ENCODE peak calls at places on chromosomes 6 and 20, in six cellular contexts. One of them, this sample, is unnamed.
A peak's percentile ranks its signal among the peaks of the same experiment; 100 is the strongest.

GRCh38 chr6:138371452-138371711 is 6.3 kb upstream of the SMIM28 start:
- DNase-seq in GM23248: no peak
- DNase-seq in neural progenitor cell: no peak
- DNase-seq in PC-3: no peak
- DNase-seq in SK-N-SH: no peak
- DNase-seq in MM.1S: no peak
- DNase-seq in this sample: no peak

GRCh38 chr20:61536671-61537070 is 284.6 kb downstream of the CDH4 start:
- DNase-seq in GM23248: no peak
- DNase-seq in neural progenitor cell: no peak
- DNase-seq in PC-3: no peak
- DNase-seq in SK-N-SH: no peak
- DNase-seq in MM.1S: no peak
- DNase-seq in this sample: no peak

GRCh38 chr6:17768388-17768787 is 61.7 kb upstream of the NUP153 start:
- DNase-seq in GM23248: peak; percentile 38
- DNase-seq in neural progenitor cell: peak; percentile 52
- DNase-seq in PC-3: peak; percentile 29
- DNase-seq in SK-N-SH: no peak
- DNase-seq in MM.1S: no peak
- DNase-seq in this sample: peak; percentile 43

GRCh38 chr20:48752963-48753362 is 74.8 kb downstream of the PREX1 start:
- DNase-seq in GM23248: no peak
- DNase-seq in neural progenitor cell: no peak
- DNase-seq in PC-3: no peak
- DNase-seq in SK-N-SH: no peak
- DNase-seq in MM.1S: no peak
- DNase-seq in this sample: no peak

GRCh38 chr6:82143041-82143481 is 104.5 kb downstream of the IBTK start:
- DNase-seq in GM23248: peak; percentile 90
- DNase-seq in neural progenitor cell: no peak
- DNase-seq in PC-3: no peak
- DNase-seq in SK-N-SH: no peak
- DNase-seq in MM.1S: no peak
- DNase-seq in this sample: no peak

GRCh38 chr6:26521485-26522391 is 16.4 kb upstream of the HMGN4 start:
- DNase-seq in GM23248: peak; percentile 85
- DNase-seq in neural progenitor cell: peak; percentile 91
- DNase-seq in PC-3: peak; percentile 38
- DNase-seq in SK-N-SH: peak; percentile 73
- DNase-seq in MM.1S: peak; percentile 83
- DNase-seq in this sample: peak; percentile 86

GRCh38 chr6:1390071-1390804 is 862 bp downstream of the FOXF2 start:
- DNase-seq in GM23248: peak; percentile 82
- DNase-seq in neural progenitor cell: peak; percentile 76
- DNase-seq in PC-3: no peak
- DNase-seq in SK-N-SH: no peak
- DNase-seq in MM.1S: no peak
- DNase-seq in this sample: peak; percentile 63

GRCh38 chr6:69796081-69796626 is 656 bp downstream of the LMBRD1 start:
- DNase-seq in GM23248: peak; percentile 62
- DNase-seq in neural progenitor cell: peak; percentile 65
- DNase-seq in PC-3: peak; percentile 62
- DNase-seq in SK-N-SH: no peak
- DNase-seq in MM.1S: peak; percentile 81
- DNase-seq in this sample: peak; percentile 87

GRCh38 chr6:83696674-83697073 is 12.2 kb downstream of the SNAP91 start:
- DNase-seq in GM23248: no peak
- DNase-seq in neural progenitor cell: no peak
- DNase-seq in PC-3: peak; percentile 39
- DNase-seq in SK-N-SH: no peak
- DNase-seq in MM.1S: no peak
- DNase-seq in this sample: no peak

GRCh38 chr20:59564171-59564570 is 40.2 kb upstream of the PHACTR3 start:
- DNase-seq in GM23248: no peak
- DNase-seq in neural progenitor cell: no peak
- DNase-seq in PC-3: no peak
- DNase-seq in SK-N-SH: peak; percentile 20
- DNase-seq in MM.1S: no peak
- DNase-seq in this sample: no peak

GRCh38 chr20:41004561-41005360 is 23.9 kb upstream of the TOP1 start:
- DNase-seq in GM23248: peak; percentile 52
- DNase-seq in neural progenitor cell: no peak
- DNase-seq in PC-3: peak; percentile 63
- DNase-seq in SK-N-SH: no peak
- DNase-seq in MM.1S: no peak
- DNase-seq in this sample: no peak

GRCh38 chr6:39733704-39734103 is 8.5 kb upstream of the KIF6 start:
- DNase-seq in GM23248: no peak
- DNase-seq in neural progenitor cell: no peak
- DNase-seq in PC-3: no peak
- DNase-seq in SK-N-SH: no peak
- DNase-seq in MM.1S: no peak
- DNase-seq in this sample: no peak

GRCh38 chr6:131966443-131966842 is 15.3 kb upstream of the CCN2 start:
- DNase-seq in GM23248: peak; percentile 38
- DNase-seq in neural progenitor cell: no peak
- DNase-seq in PC-3: no peak
- DNase-seq in SK-N-SH: no peak
- DNase-seq in MM.1S: no peak
- DNase-seq in this sample: no peak

GRCh38 chr6:81981812-81982211 is 229.3 kb upstream of the TENT5A start:
- DNase-seq in GM23248: peak; percentile 76
- DNase-seq in neural progenitor cell: no peak
- DNase-seq in PC-3: peak; percentile 83
- DNase-seq in SK-N-SH: no peak
- DNase-seq in MM.1S: peak; percentile 31
- DNase-seq in this sample: no peak

GRCh38 chr20:35942243-35942642 is 12.1 kb downstream of the SCAND1 start:
- DNase-seq in GM23248: no peak
- DNase-seq in neural progenitor cell: peak; percentile 84
- DNase-seq in PC-3: no peak
- DNase-seq in SK-N-SH: no peak
- DNase-seq in MM.1S: no peak
- DNase-seq in this sample: no peak

GRCh38 chr20:25408890-25409289 is 1.4 kb downstream of the GINS1 start:
- DNase-seq in GM23248: no peak
- DNase-seq in neural progenitor cell: no peak
- DNase-seq in PC-3: no peak
- DNase-seq in SK-N-SH: no peak
- DNase-seq in MM.1S: no peak
- DNase-seq in this sample: no peak

GRCh38 chr6:13065596-13065995 is 262.7 kb downstream of the TBC1D7 start:
- DNase-seq in GM23248: peak; percentile 47
- DNase-seq in neural progenitor cell: no peak
- DNase-seq in PC-3: no peak
- DNase-seq in SK-N-SH: no peak
- DNase-seq in MM.1S: no peak
- DNase-seq in this sample: no peak

GRCh38 chr6:31142356-31142755 is 3.5 kb upstream of the PSORS1C2 start:
- DNase-seq in GM23248: no peak
- DNase-seq in neural progenitor cell: no peak
- DNase-seq in PC-3: no peak
- DNase-seq in SK-N-SH: no peak
- DNase-seq in MM.1S: no peak
- DNase-seq in this sample: no peak

GRCh38 chr6:444653-445275 is 53.2 kb downstream of the IRF4 start:
- DNase-seq in GM23248: peak; percentile 24
- DNase-seq in neural progenitor cell: no peak
- DNase-seq in PC-3: no peak
- DNase-seq in SK-N-SH: no peak
- DNase-seq in MM.1S: no peak
- DNase-seq in this sample: no peak

GRCh38 chr20:9359561-9360308 is 154.7 kb upstream of the LAMP5 start:
- DNase-seq in GM23248: peak; percentile 75
- DNase-seq in neural progenitor cell: peak; percentile 60
- DNase-seq in PC-3: peak; percentile 78
- DNase-seq in SK-N-SH: peak; percentile 33
- DNase-seq in MM.1S: peak; percentile 54
- DNase-seq in this sample: peak; percentile 64

GRCh38 chr20:32189123-32189410 is 18.5 kb downstream of the PLAGL2 start:
- DNase-seq in GM23248: no peak
- DNase-seq in neural progenitor cell: no peak
- DNase-seq in PC-3: no peak
- DNase-seq in SK-N-SH: no peak
- DNase-seq in MM.1S: no peak
- DNase-seq in this sample: peak; percentile 13

GRCh38 chr6:34982424-34982852 is 93.4 kb downstream of the ANKS1A start:
- DNase-seq in GM23248: peak; percentile 60
- DNase-seq in neural progenitor cell: peak; percentile 26
- DNase-seq in PC-3: peak; percentile 45
- DNase-seq in SK-N-SH: no peak
- DNase-seq in MM.1S: no peak
- DNase-seq in this sample: no peak

GRCh38 chr20:1301031-1301529 is 27.9 kb downstream of the SDCBP2 start:
- DNase-seq in GM23248: peak; percentile 68
- DNase-seq in neural progenitor cell: peak; percentile 43
- DNase-seq in PC-3: peak; percentile 74
- DNase-seq in SK-N-SH: no peak
- DNase-seq in MM.1S: no peak
- DNase-seq in this sample: peak; percentile 33

GRCh38 chr20:19435820-19436219 is 223.4 kb downstream of the SLC24A3 start:
- DNase-seq in GM23248: no peak
- DNase-seq in neural progenitor cell: no peak
- DNase-seq in PC-3: no peak
- DNase-seq in SK-N-SH: no peak
- DNase-seq in MM.1S: no peak
- DNase-seq in this sample: no peak

GRCh38 chr6:4940416-4940815 is 63.4 kb downstream of the RPP40 start:
- DNase-seq in GM23248: no peak
- DNase-seq in neural progenitor cell: no peak
- DNase-seq in PC-3: peak; percentile 19
- DNase-seq in SK-N-SH: no peak
- DNase-seq in MM.1S: peak; percentile 76
- DNase-seq in this sample: no peak

GRCh38 chr6:90088009-90088408 is 193.7 kb downstream of the GJA10 start:
- DNase-seq in GM23248: peak; percentile 78
- DNase-seq in neural progenitor cell: no peak
- DNase-seq in PC-3: peak; percentile 75
- DNase-seq in SK-N-SH: no peak
- DNase-seq in MM.1S: no peak
- DNase-seq in this sample: no peak

GRCh38 chr20:17641520-17641964 is 40.5 kb downstream of the RRBP1 start:
- DNase-seq in GM23248: no peak
- DNase-seq in neural progenitor cell: no peak
- DNase-seq in PC-3: no peak
- DNase-seq in SK-N-SH: no peak
- DNase-seq in MM.1S: no peak
- DNase-seq in this sample: no peak

DNA sequence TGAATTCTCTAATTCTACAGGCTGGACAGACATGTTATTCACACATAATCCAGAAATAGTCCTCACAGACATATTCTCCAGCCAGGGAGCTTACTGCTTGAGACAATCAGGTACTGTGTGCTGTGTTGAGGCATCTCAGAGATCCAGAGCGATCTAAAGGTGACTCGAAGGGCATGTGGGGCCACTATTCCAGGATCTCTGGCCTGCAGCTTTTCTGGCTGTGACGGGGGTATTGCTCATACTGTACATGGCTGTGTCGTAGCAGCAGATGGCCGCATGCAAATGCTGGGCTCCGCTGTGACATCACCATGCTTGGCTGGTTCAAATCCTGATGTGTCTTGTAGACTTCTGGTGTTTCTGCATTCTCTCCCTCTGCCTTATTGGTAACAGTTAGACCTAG is 37.8 kb downstream of the CD109 start:
- DNase-seq in GM23248: peak; percentile 17
- DNase-seq in neural progenitor cell: no peak
- DNase-seq in PC-3: no peak
- DNase-seq in SK-N-SH: no peak
- DNase-seq in MM.1S: no peak
- DNase-seq in this sample: no peak
- TF ChIP-seq EZH2phosphoT487 in GM23248: no peak
- TF ChIP-seq EZH2phosphoT487 in neural progenitor cell: no peak
- TF ChIP-seq EZH2phosphoT487 in PC-3: no peak
- TF ChIP-seq EZH2phosphoT487 in SK-N-SH: no peak
- TF ChIP-seq EZH2phosphoT487 in MM.1S: no peak
- TF ChIP-seq EZH2phosphoT487 in this sample: no peak

GRCh38 chr20:4697189-4697873 is 24.4 kb upstream of the PRND start:
- DNase-seq in GM23248: no peak
- DNase-seq in neural progenitor cell: no peak
- DNase-seq in PC-3: no peak
- DNase-seq in SK-N-SH: no peak
- DNase-seq in MM.1S: no peak
- DNase-seq in this sample: no peak
- H3F3A ChIP-seq in GM23248: peaks cover 20% of the 10 kb centered on the region
- H3F3A ChIP-seq in neural progenitor cell: no peaks in the 10 kb centered on the region
- H3F3A ChIP-seq in PC-3: no peaks in the 10 kb centered on the region
- H3F3A ChIP-seq in SK-N-SH: peaks cover 26% of the 10 kb centered on the region
- H3F3A ChIP-seq in MM.1S: peaks cover 8% of the 10 kb centered on the region
- H3F3A ChIP-seq in this sample: no peaks in the 10 kb centered on the region

DNA sequence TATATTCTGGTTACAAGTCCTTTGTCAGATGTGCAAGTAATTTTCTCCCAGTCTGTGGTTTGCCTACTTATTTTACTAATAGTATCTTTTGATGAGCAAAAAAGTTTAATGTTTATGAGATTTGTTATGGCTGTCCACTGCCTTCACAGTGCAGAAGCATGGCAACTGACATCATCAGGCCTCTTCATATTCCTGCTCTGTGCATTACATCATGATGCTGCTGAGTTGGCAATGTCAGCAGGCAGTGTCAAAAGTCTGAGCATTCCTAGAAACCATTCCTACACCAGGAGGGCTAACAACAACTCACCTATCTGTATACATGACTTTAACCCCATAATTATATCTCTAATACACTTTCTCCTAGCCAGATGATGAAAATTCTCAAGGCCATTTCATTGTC is 10.8 kb upstream of the OR2B2 start:
- DNase-seq in GM23248: no peak
- DNase-seq in neural progenitor cell: no peak
- DNase-seq in PC-3: no peak
- DNase-seq in SK-N-SH: no peak
- DNase-seq in MM.1S: no peak
- DNase-seq in this sample: no peak
- TF ChIP-seq EZH2phosphoT487 in GM23248: no peak
- TF ChIP-seq EZH2phosphoT487 in neural progenitor cell: no peak
- TF ChIP-seq EZH2phosphoT487 in PC-3: no peak
- TF ChIP-seq EZH2phosphoT487 in SK-N-SH: no peak
- TF ChIP-seq EZH2phosphoT487 in MM.1S: no peak
- TF ChIP-seq EZH2phosphoT487 in this sample: no peak

DNA sequence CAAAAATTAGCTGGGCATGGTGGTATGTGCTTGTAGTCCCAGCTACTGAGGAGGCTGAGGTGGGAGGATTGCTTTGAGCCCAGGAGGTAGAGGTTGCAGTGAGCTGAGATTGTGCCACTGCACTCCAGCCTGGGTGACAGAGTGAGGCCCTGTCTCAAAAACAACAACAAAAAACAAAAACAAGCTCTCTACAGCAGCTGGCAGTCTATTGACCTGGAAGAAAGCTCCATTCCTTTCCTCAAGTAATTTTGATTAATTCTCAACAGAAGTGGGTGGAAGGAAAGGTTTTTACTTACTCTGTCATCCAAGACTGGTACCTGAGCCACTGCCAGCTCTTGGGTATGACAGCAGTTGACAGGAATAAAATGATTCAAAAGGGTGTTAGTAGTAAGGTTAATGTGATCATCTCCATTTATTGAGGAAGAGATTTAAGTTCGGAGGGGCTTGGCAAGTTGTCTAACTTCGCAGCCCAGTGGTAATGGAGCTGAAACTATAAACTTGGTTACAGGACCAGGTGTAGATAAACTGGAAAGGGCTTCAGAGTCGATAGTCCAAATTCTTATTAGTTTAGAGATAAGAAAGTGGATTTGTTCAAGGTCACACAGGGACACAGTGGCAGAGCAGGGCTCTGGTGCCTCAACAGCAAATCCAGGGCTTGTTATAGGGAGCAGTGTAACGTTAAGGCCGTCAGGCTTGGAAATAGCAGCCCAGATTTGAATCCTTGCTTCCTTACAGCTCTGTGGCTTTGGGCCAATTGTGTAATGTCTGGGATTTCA is 14.8 kb downstream of the SRSF3 start:
- DNase-seq in GM23248: peak; percentile 45
- DNase-seq in neural progenitor cell: no peak
- DNase-seq in PC-3: no peak
- DNase-seq in SK-N-SH: no peak
- DNase-seq in MM.1S: no peak
- DNase-seq in this sample: no peak
- H3F3A ChIP-seq in GM23248: peaks cover 95% of the 10 kb centered on the region
- H3F3A ChIP-seq in neural progenitor cell: peaks cover 97% of the 10 kb centered on the region
- H3F3A ChIP-seq in PC-3: peaks cover 38% of the 10 kb centered on the region
- H3F3A ChIP-seq in SK-N-SH: peaks cover 92% of the 10 kb centered on the region
- H3F3A ChIP-seq in MM.1S: peaks cover 78% of the 10 kb centered on the region
- H3F3A ChIP-seq in this sample: peaks cover 65% of the 10 kb centered on the region